ENCODE peak calls at places on chromosomes 6 and 20, in seven cellular contexts. One of them, this sample, is unnamed.

GRCh38 chr20:5400164-5400762 is 83.5 kb upstream of the PROKR2 start:
- DNase-seq in IMR-90: peak; percentile 16
- DNase-seq in KG1: no peak
- DNase-seq in T47D: peak; percentile 35
- DNase-seq in tibial artery: no peak
- DNase-seq in left lung: no peak
- DNase-seq in NCI-H2029: no peak
- DNase-seq in this sample: no peak

GRCh38 chr6:151497935-151498726 is 4.3 kb downstream of the CCDC170 start:
- DNase-seq in IMR-90: peak; percentile 2
- DNase-seq in KG1: peak; percentile 15
- DNase-seq in T47D: no peak
- DNase-seq in tibial artery: no peak
- DNase-seq in left lung: no peak
- DNase-seq in NCI-H2029: no peak
- DNase-seq in this sample: no peak

GRCh38 chr6:170075659-170076223 is 215.1 kb downstream of the DLL1 start:
- DNase-seq in IMR-90: no peak
- DNase-seq in KG1: no peak
- DNase-seq in T47D: no peak
- DNase-seq in tibial artery: no peak
- DNase-seq in left lung: peak; percentile 63
- DNase-seq in NCI-H2029: no peak
- DNase-seq in this sample: peak; percentile 62

GRCh38 chr20:3818155-3819151 is 1.9 kb upstream of the AP5S1 start:
- DNase-seq in IMR-90: peak; percentile 87
- DNase-seq in KG1: no peak
- DNase-seq in T47D: peak; percentile 51
- DNase-seq in tibial artery: peak; percentile 67
- DNase-seq in left lung: no peak
- DNase-seq in NCI-H2029: peak; percentile 64
- DNase-seq in this sample: peak; percentile 74

GRCh38 chr20:54088430-54088829 is 18.0 kb upstream of the BCAS1 start:
- DNase-seq in IMR-90: no peak
- DNase-seq in KG1: no peak
- DNase-seq in T47D: no peak
- DNase-seq in tibial artery: no peak
- DNase-seq in left lung: no peak
- DNase-seq in NCI-H2029: no peak
- DNase-seq in this sample: no peak

GRCh38 chr6:131213501-131213990 is 78.3 kb downstream of the AKAP7 start:
- DNase-seq in IMR-90: peak; percentile 61
- DNase-seq in KG1: no peak
- DNase-seq in T47D: no peak
- DNase-seq in tibial artery: no peak
- DNase-seq in left lung: no peak
- DNase-seq in NCI-H2029: no peak
- DNase-seq in this sample: no peak

GRCh38 chr6:1767481-1768246 is 157.9 kb downstream of the FOXC1 start:
- DNase-seq in IMR-90: peak; percentile 46
- DNase-seq in KG1: no peak
- DNase-seq in T47D: no peak
- DNase-seq in tibial artery: peak; percentile 75
- DNase-seq in left lung: no peak
- DNase-seq in NCI-H2029: peak; percentile 69
- DNase-seq in this sample: no peak

GRCh38 chr6:5752282-5752681 is 254.4 kb downstream of the NRN1 start:
- DNase-seq in IMR-90: peak; percentile 82
- DNase-seq in KG1: no peak
- DNase-seq in T47D: no peak
- DNase-seq in tibial artery: no peak
- DNase-seq in left lung: no peak
- DNase-seq in NCI-H2029: peak; percentile 25
- DNase-seq in this sample: no peak

GRCh38 chr6:43927525-43928210 is 157.7 kb downstream of the VEGFA start:
- DNase-seq in IMR-90: no peak
- DNase-seq in KG1: peak; percentile 6
- DNase-seq in T47D: peak; percentile 23
- DNase-seq in tibial artery: no peak
- DNase-seq in left lung: no peak
- DNase-seq in NCI-H2029: no peak
- DNase-seq in this sample: peak; percentile 46

GRCh38 chr6:75437451-75438185 is 56.0 kb downstream of the FILIP1 start:
- DNase-seq in IMR-90: peak; percentile 80
- DNase-seq in KG1: no peak
- DNase-seq in T47D: no peak
- DNase-seq in tibial artery: peak; percentile 64
- DNase-seq in left lung: no peak
- DNase-seq in NCI-H2029: no peak
- DNase-seq in this sample: no peak

GRCh38 chr6:124310139-124310538 is 506.5 kb downstream of the NKAIN2 start:
- DNase-seq in IMR-90: no peak
- DNase-seq in KG1: no peak
- DNase-seq in T47D: no peak
- DNase-seq in tibial artery: no peak
- DNase-seq in left lung: no peak
- DNase-seq in NCI-H2029: no peak
- DNase-seq in this sample: no peak

GRCh38 chr6:93423542-93423941 is 4.2 kb upstream of the EPHA7 start:
- DNase-seq in IMR-90: no peak
- DNase-seq in KG1: no peak
- DNase-seq in T47D: no peak
- DNase-seq in tibial artery: no peak
- DNase-seq in left lung: no peak
- DNase-seq in NCI-H2029: peak; percentile 66
- DNase-seq in this sample: no peak

GRCh38 chr20:8578191-8578690 is 446.2 kb downstream of the PLCB1 start:
- DNase-seq in IMR-90: no peak
- DNase-seq in KG1: no peak
- DNase-seq in T47D: no peak
- DNase-seq in tibial artery: no peak
- DNase-seq in left lung: no peak
- DNase-seq in NCI-H2029: no peak
- DNase-seq in this sample: no peak

GRCh38 chr20:42650345-42650744 is 539.4 kb downstream of the PTPRT start:
- DNase-seq in IMR-90: no peak
- DNase-seq in KG1: no peak
- DNase-seq in T47D: no peak
- DNase-seq in tibial artery: no peak
- DNase-seq in left lung: no peak
- DNase-seq in NCI-H2029: no peak
- DNase-seq in this sample: no peak

GRCh38 chr6:166563805-166564204 is 22.7 kb downstream of the RAMACL start:
- DNase-seq in IMR-90: no peak
- DNase-seq in KG1: no peak
- DNase-seq in T47D: no peak
- DNase-seq in tibial artery: no peak
- DNase-seq in left lung: no peak
- DNase-seq in NCI-H2029: no peak
- DNase-seq in this sample: no peak

GRCh38 chr6:133262804-133263203 is 21.6 kb downstream of the EYA4 start:
- DNase-seq in IMR-90: no peak
- DNase-seq in KG1: no peak
- DNase-seq in T47D: no peak
- DNase-seq in tibial artery: no peak
- DNase-seq in left lung: no peak
- DNase-seq in NCI-H2029: no peak
- DNase-seq in this sample: no peak

GRCh38 chr6:108732101-108732870 is 115.9 kb upstream of the ARMC2 start:
- DNase-seq in IMR-90: peak; percentile 46
- DNase-seq in KG1: no peak
- DNase-seq in T47D: no peak
- DNase-seq in tibial artery: no peak
- DNase-seq in left lung: no peak
- DNase-seq in NCI-H2029: no peak
- DNase-seq in this sample: no peak

GRCh38 chr6:169802790-169803189 is 51.4 kb downstream of the ERMARD start:
- DNase-seq in IMR-90: peak; percentile 22
- DNase-seq in KG1: no peak
- DNase-seq in T47D: no peak
- DNase-seq in tibial artery: no peak
- DNase-seq in left lung: no peak
- DNase-seq in NCI-H2029: no peak
- DNase-seq in this sample: no peak

GRCh38 chr6:42744351-42744890 is 1.5 kb downstream of the TBCC start:
- DNase-seq in IMR-90: no peak
- DNase-seq in KG1: no peak
- DNase-seq in T47D: no peak
- DNase-seq in tibial artery: no peak
- DNase-seq in left lung: no peak
- DNase-seq in NCI-H2029: no peak
- DNase-seq in this sample: no peak

GRCh38 chr6:13672904-13673303 is 38.7 kb downstream of the RANBP9 start:
- DNase-seq in IMR-90: no peak
- DNase-seq in KG1: no peak
- DNase-seq in T47D: no peak
- DNase-seq in tibial artery: no peak
- DNase-seq in left lung: no peak
- DNase-seq in NCI-H2029: no peak
- DNase-seq in this sample: no peak

GRCh38 chr20:23874747-23875146 is 4.8 kb downstream of the CST5 start:
- DNase-seq in IMR-90: no peak
- DNase-seq in KG1: no peak
- DNase-seq in T47D: no peak
- DNase-seq in tibial artery: no peak
- DNase-seq in left lung: no peak
- DNase-seq in NCI-H2029: no peak
- DNase-seq in this sample: no peak

GRCh38 chr20:58995461-58996225 is 11.4 kb downstream of the CTSZ start:
- DNase-seq in IMR-90: no peak
- DNase-seq in KG1: no peak
- DNase-seq in T47D: no peak
- DNase-seq in tibial artery: no peak
- DNase-seq in left lung: no peak
- DNase-seq in NCI-H2029: no peak
- DNase-seq in this sample: no peak

GRCh38 chr6:45697605-45698004 is 318.1 kb downstream of the CLIC5 start:
- DNase-seq in IMR-90: peak; percentile 99
- DNase-seq in KG1: no peak
- DNase-seq in T47D: no peak
- DNase-seq in tibial artery: no peak
- DNase-seq in left lung: no peak
- DNase-seq in NCI-H2029: no peak
- DNase-seq in this sample: no peak

GRCh38 chr6:69422474-69422873 is 374.3 kb downstream of the LMBRD1 start:
- DNase-seq in IMR-90: no peak
- DNase-seq in KG1: no peak
- DNase-seq in T47D: no peak
- DNase-seq in tibial artery: no peak
- DNase-seq in left lung: no peak
- DNase-seq in NCI-H2029: no peak
- DNase-seq in this sample: no peak

GRCh38 chr6:54747955-54748354 is 98.6 kb upstream of the FAM83B start:
- DNase-seq in IMR-90: no peak
- DNase-seq in KG1: no peak
- DNase-seq in T47D: no peak
- DNase-seq in tibial artery: no peak
- DNase-seq in left lung: no peak
- DNase-seq in NCI-H2029: no peak
- DNase-seq in this sample: no peak

GRCh38 chr6:128600397-128600951 is 80.1 kb upstream of the PTPRK start:
- DNase-seq in IMR-90: peak; percentile 95
- DNase-seq in KG1: no peak
- DNase-seq in T47D: no peak
- DNase-seq in tibial artery: no peak
- DNase-seq in left lung: no peak
- DNase-seq in NCI-H2029: no peak
- DNase-seq in this sample: no peak

GRCh38 chr20:63072231-63072791 is 65.5 kb upstream of the BHLHE23 start:
- DNase-seq in IMR-90: no peak
- DNase-seq in KG1: no peak
- DNase-seq in T47D: no peak
- DNase-seq in tibial artery: no peak
- DNase-seq in left lung: peak; percentile 63
- DNase-seq in NCI-H2029: no peak
- DNase-seq in this sample: peak; percentile 17

GRCh38 chr6:4668271-4669179 is 107.7 kb upstream of the CDYL start:
- DNase-seq in IMR-90: peak; percentile 51
- DNase-seq in KG1: no peak
- DNase-seq in T47D: no peak
- DNase-seq in tibial artery: no peak
- DNase-seq in left lung: no peak
- DNase-seq in NCI-H2029: no peak
- DNase-seq in this sample: no peak

GRCh38 chr20:46642265-46642942 is 8.9 kb downstream of the SLC13A3 start:
- DNase-seq in IMR-90: no peak
- DNase-seq in KG1: no peak
- DNase-seq in T47D: no peak
- DNase-seq in tibial artery: no peak
- DNase-seq in left lung: no peak
- DNase-seq in NCI-H2029: no peak
- DNase-seq in this sample: no peak

GRCh38 chr6:15389079-15389758 is 143.3 kb downstream of the JARID2 start:
- DNase-seq in IMR-90: peak; percentile 21
- DNase-seq in KG1: no peak
- DNase-seq in T47D: no peak
- DNase-seq in tibial artery: no peak
- DNase-seq in left lung: no peak
- DNase-seq in NCI-H2029: no peak
- DNase-seq in this sample: no peak

This sample was measured in aorta.